ENCODE peak calls at places on chromosomes 2 and 18, in nine cellular contexts. H, F, T, Z, L, O, V, P and Y are unnamed samples.

GRCh38 chr2:108637304-108637669 is 82.0 kb upstream of the RANBP2 start:
- DNase-seq in O (no peak), H (no peak), L (peak; percentile 49), T (peak; percentile 77), Z (no peak), V (peak; percentile 68), F (no peak), P (no peak), Y (peak; percentile 73)

GRCh38 chr2:70069049-70069448 is 18.2 kb upstream of the PCBP1 start:
- DNase-seq in V (no peak), Z (peak; percentile 38), H (no peak), F (no peak), L (peak; percentile 48), P (no peak), O (no peak), T (no peak), Y (no peak)

GRCh38 chr2:239532859-239533258 is 132.0 kb upstream of the HDAC4 start:
- DNase-seq in O (no peak), T (no peak), F (no peak), H (no peak), Z (no peak), P (no peak), V (no peak), L (no peak), Y (no peak)

GRCh38 chr2:150147889-150148683 is 339.4 kb downstream of the RND3 start:
- DNase-seq in P (no peak), L (no peak), H (no peak), O (no peak), F (no peak), Z (no peak), V (no peak), T (no peak), Y (no peak)

GRCh38 chr2:33372940-33373553 is 103.4 kb upstream of the RASGRP3 start:
- DNase-seq in Z (no peak), T (peak; percentile 58), O (no peak), V (no peak), L (no peak), F (peak; percentile 47), H (no peak), P (peak; percentile 32), Y (no peak)

GRCh38 chr2:190759749-190760213 is 110.9 kb downstream of the NAB1 start:
- DNase-seq in F (no peak), L (no peak), V (peak; percentile 36), H (no peak), T (peak; percentile 12), P (peak; percentile 22), Z (no peak), O (peak; percentile 67), Y (peak; percentile 82)

GRCh38 chr18:50614838-50615237 is 55.0 kb downstream of the MAPK4 start:
- DNase-seq in F (no peak), L (no peak), V (no peak), O (no peak), Z (no peak), T (no peak), H (no peak), P (no peak), Y (no peak)

GRCh38 chr2:60554649-60555065 is 1.2 kb upstream of the BCL11A start:
- DNase-seq in O (no peak), P (peak; percentile 26), L (no peak), Z (no peak), T (peak; percentile 26), V (no peak), F (peak; percentile 75), H (peak; percentile 81), Y (no peak)

GRCh38 chr18:8890957-8891464 is 185.7 kb downstream of the MTCL1 start:
- DNase-seq in L (no peak), T (peak; percentile 65), O (peak; percentile 89), V (peak; percentile 88), P (peak; percentile 97), F (peak; percentile 58), H (no peak), Z (no peak), Y (peak; percentile 82)

GRCh38 chr2:18599509-18600254 is 10.3 kb upstream of the NT5C1B start:
- DNase-seq in Z (no peak), L (no peak), P (peak; percentile 93), T (no peak), H (no peak), V (no peak), O (peak; percentile 70), F (no peak), Y (peak; percentile 78)

GRCh38 chr2:106991866-106992265 is 105.9 kb upstream of the ST6GAL2 start:
- DNase-seq in Z (no peak), L (no peak), H (no peak), O (no peak), P (no peak), T (no peak), V (no peak), F (no peak), Y (no peak)

GRCh38 chr2:182666674-182667320 is 49.3 kb upstream of the DNAJC10 start:
- DNase-seq in H (no peak), P (no peak), T (peak; percentile 32), F (peak; percentile 39), Z (no peak), L (no peak), O (no peak), V (no peak), Y (no peak)

GRCh38 chr2:160205511-160205910 is 5.4 kb upstream of the ITGB6 start:
- DNase-seq in F (no peak), T (no peak), H (no peak), O (peak; percentile 82), Z (no peak), V (no peak), P (peak; percentile 52), L (peak; percentile 85), Y (peak; percentile 87)

GRCh38 chr18:79393181-79393598 is 2.5 kb upstream of the NFATC1 start:
- DNase-seq in P (no peak), F (no peak), V (no peak), H (peak; percentile 71), L (no peak), O (no peak), Z (no peak), T (no peak), Y (no peak)
- H3K4me3 ChIP-seq in P (peak overlapping the region; percentile 53), F (peak overlapping the region; percentile 46), V (peak overlapping the region; percentile 49), H (peak overlapping the region; percentile 54), L (peak overlapping the region; percentile 60), O (peak overlapping the region; percentile 42), Z (peak overlapping the region; percentile 59), T (no peak overlapping the region), Y (peak overlapping the region; percentile 40)

DNA sequence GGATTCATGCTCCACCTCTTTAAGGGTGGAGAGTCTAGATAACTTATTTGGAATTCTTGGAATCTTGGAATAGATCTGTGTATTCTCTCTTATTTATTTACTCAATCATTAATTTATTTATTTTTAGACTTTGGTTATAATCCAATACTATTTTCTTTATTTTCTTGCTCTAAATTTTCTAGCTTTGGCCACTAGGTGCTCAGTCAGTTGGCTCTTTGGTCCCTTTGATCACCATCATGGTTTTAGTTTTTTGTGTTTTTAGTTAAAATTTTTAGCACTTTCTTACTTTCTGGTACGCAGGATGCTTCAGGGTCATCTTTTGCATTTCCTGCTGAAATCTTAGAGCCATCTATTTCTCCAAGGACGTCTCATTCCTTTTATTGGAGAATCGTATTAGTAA is 5.2 kb upstream of the PLEK start:
- DNase-seq in V (no peak), O (no peak), Z (no peak), P (no peak), F (no peak), L (no peak), H (no peak), T (no peak), Y (no peak)
- TF ChIP-seq CTCF in V (no peak), O (peak; percentile 7), Z (peak; percentile 25), P (no peak), F (no peak), L (no peak), H (no peak), T (no peak), Y (peak; percentile 24)

DNA sequence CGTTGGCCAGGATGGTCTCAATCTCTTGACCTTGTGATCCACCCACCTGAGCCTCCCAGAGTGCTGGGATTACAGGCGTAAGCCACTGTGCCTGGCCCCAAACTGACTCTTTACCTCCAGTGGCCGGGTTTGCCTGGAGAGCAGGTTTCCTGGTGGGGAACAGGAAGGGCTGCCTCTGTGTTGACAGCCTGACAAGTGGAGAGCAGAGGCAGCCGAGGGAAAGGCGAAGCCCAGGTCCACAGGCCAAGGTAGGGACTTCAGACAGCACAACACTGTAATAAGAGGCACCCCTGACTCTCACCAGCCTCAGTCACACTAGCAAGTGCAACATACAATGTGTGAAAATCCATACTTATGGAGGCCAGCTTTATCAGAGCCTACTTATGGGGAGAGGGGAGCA is 16.5 kb upstream of the SH3BP4 start:
- DNase-seq in P (no peak), T (no peak), F (no peak), L (no peak), O (no peak), Z (no peak), H (no peak), V (no peak), Y (no peak)
- H3K4me3 ChIP-seq in P (no peak overlapping the region), T (no peak overlapping the region), F (no peak overlapping the region), L (no peak overlapping the region), O (no peak overlapping the region), Z (no peak overlapping the region), H (no peak overlapping the region), V (no peak overlapping the region), Y (no peak overlapping the region)

GRCh38 chr2:29644949-29645348 is 276.4 kb downstream of the ALK start:
- DNase-seq in L (no peak), H (no peak), F (no peak), O (no peak), T (no peak), Z (no peak), V (no peak), P (no peak), Y (no peak)
- TF ChIP-seq CTCF in L (no peak), H (no peak), F (no peak), O (no peak), T (no peak), Z (no peak), V (no peak), P (peak; percentile 21), Y (no peak)

GRCh38 chr2:73203055-73203681 is 794 bp downstream of the NOTO start:
- DNase-seq in Z (no peak), L (no peak), F (peak; percentile 34), O (no peak), H (no peak), P (no peak), V (no peak), T (no peak), Y (no peak)
- H3K4me3 ChIP-seq in Z (no peak overlapping the region), L (peak overlapping the region; percentile 30), F (peak overlapping the region; percentile 31), O (no peak overlapping the region), H (peak overlapping the region; percentile 13), P (peak overlapping the region; percentile 37), V (no peak overlapping the region), T (no peak overlapping the region), Y (no peak overlapping the region)